ENCODE peak calls at places on chromosomes 16 and 17, in four cellular contexts. G is SK-N-SH, E is K562, R is tibial artery. I is an unnamed sample.

GRCh38 chr17:63441654-63442053 is 4.5 kb downstream of the CYB561 start:
- DNase-seq in R (no peak), G (no peak), E (no peak), I (no peak)

GRCh38 chr17:43877031-43877430 is 30.1 kb downstream of the CD300LG start:
- DNase-seq in R (no peak), G (no peak), E (no peak), I (peak; percentile 44)

GRCh38 chr17:49703557-49704277 is 4.0 kb downstream of the SLC35B1 start:
- DNase-seq in G (no peak), E (peak; percentile 24), R (no peak), I (peak; percentile 63)

GRCh38 chr16:30179195-30179594 is 4.2 kb upstream of the CORO1A start:
- DNase-seq in E (no peak), R (no peak), G (no peak), I (no peak)

GRCh38 chr17:32226881-32227280 is 38.8 kb upstream of the RHBDL3 start:
- DNase-seq in G (no peak), E (no peak), R (no peak), I (peak; percentile 18)

GRCh38 chr16:1691276-1691675 is 13.2 kb downstream of the JPT2 start:
- DNase-seq in E (no peak), G (no peak), R (no peak), I (peak; percentile 35)

GRCh38 chr16:47061204-47061603 is 82.5 kb downstream of the NETO2 start:
- DNase-seq in E (no peak), R (peak; percentile 32), G (no peak), I (no peak)

GRCh38 chr16:29777576-29778360 is at the start of gene ZG16:
- DNase-seq in R (no peak), G (no peak), E (no peak), I (no peak)

GRCh38 chr16:272633-273546 is 2.9 kb downstream of the RGS11 start:
- DNase-seq in R (no peak), G (no peak), E (no peak), I (no peak)

DNA sequence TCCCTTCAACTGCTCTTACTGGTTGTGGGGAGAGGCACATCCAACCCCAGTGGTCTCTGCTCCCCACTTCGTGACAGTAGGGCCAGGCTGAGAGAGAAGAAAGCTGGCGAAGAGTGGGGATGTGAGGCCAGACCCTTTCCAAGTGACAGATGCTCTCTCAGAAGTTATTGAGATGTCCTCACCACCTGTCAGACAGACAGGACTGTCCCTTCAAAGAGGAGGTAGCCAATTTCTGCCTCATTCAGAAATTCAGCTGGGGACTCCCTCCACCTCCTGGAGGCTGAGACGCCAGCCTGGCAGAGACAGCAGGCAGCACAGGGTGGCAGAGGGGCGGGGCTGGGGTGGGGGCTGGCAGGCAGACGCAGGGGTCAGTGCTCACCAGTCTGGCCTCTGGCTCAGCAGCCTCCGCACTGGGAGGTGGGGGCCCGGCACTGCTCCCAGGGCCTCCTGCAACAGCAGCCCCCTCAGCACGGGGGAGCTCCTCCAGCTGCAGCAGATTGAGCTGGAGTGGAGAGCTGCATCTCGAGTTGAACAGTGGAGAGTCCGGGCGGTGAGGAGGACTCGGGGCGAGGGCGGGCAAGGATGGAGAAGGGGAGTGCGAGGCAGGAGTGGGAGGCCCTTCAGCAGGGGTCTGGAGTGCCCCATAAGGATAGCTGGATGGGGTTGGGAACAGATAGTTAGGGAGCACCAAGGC is 9.2 kb downstream of the PER1 start:
- DNase-seq in G (no peak), E (no peak), R (no peak), I (no peak)
- H3K4me3 ChIP-seq in G (no peak overlapping the region), E (no peak overlapping the region), R (no peak overlapping the region), I (no peak overlapping the region)

GRCh38 chr17:58504826-58505351 is 9.5 kb downstream of the MTMR4 start:
- DNase-seq in G (no peak), E (no peak), R (no peak), I (no peak)
- H3K36me3 ChIP-seq in G (peaks cover 78% of the 10 kb centered on the region), E (peaks cover 90% of the 10 kb centered on the region), R (peaks cover 93% of the 10 kb centered on the region), I (peaks cover 46% of the 10 kb centered on the region)

GRCh38 chr17:72887322-72887721 is 205.2 kb downstream of the SLC39A11 start:
- DNase-seq in R (no peak), E (no peak), G (no peak), I (no peak)
- H3K4me3 ChIP-seq in R (no peak overlapping the region), E (no peak overlapping the region), G (no peak overlapping the region), I (no peak overlapping the region)

DNA sequence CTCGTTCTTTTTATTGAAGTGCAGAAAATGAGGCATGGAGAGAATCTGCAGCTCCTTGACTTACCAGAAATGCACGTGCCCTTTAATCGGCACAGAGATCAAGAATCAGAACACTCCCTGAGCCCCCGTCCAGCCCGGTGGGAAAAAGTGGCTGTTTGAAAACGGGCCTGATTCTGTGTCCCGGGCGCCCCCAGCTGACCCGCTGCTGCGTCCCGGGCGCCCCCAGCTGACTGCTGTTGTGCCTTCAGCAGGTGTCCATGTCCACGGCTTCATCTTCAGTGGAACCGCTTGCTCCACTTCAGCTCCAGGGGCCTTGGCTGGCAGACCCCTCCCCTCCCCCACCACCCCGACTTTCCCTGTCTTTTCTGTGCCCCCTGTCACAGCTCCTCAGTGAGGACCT is 47.8 kb downstream of the FOXK2 start:
- DNase-seq in G (peak; percentile 18), R (no peak), E (no peak), I (no peak)
- H3K36me3 ChIP-seq in G (peaks cover 44% of the 10 kb centered on the region), R (peaks cover 33% of the 10 kb centered on the region), E (peaks cover 86% of the 10 kb centered on the region), I (peaks cover 31% of the 10 kb centered on the region)

GRCh38 chr16:31530405-31530804 is 2.7 kb downstream of the AHSP start:
- DNase-seq in E (no peak), G (no peak), R (no peak), I (no peak)
- H3K4me3 ChIP-seq in E (no peak overlapping the region), G (no peak overlapping the region), R (no peak overlapping the region), I (no peak overlapping the region)

GRCh38 chr16:88601313-88602036 is 31.3 kb downstream of the ZC3H18 start:
- DNase-seq in E (no peak), G (no peak), R (no peak), I (no peak)

GRCh38 chr16:88599825-88600538 is 29.8 kb downstream of the ZC3H18 start:
- DNase-seq in G (no peak), E (no peak), R (no peak), I (no peak)

GRCh38 chr16:88599092-88599733 is 29.0 kb downstream of the ZC3H18 start:
- DNase-seq in E (no peak), G (no peak), R (peak; percentile 90), I (no peak)

GRCh38 chr16:88602091-88602490 is 31.9 kb downstream of the ZC3H18 start:
- DNase-seq in G (no peak), R (no peak), E (no peak), I (no peak)

DNA sequence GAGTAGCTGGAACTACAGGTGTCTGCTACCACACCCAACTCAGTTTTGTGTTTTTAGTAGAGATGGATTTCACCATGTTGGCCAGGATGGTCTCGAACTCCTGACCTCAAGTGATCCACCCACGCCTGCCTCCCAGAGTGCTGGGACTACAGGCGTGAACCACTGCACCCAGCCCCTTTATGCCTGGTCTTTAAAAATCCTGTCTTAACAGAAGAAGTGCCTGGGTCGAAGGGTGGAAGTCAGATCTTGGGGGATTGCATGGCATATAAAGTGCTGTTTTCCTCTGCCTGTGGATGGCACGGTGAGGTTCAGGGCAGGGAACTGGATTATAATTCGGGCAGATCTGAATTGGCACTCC is 30.3 kb downstream of the ZC3H18 start:
- DNase-seq in R (no peak), G (no peak), E (no peak), I (no peak)
- H3K36me3 ChIP-seq in R (peaks cover 65% of the 10 kb centered on the region), G (peaks cover 49% of the 10 kb centered on the region), E (peaks cover 80% of the 10 kb centered on the region), I (peaks cover 18% of the 10 kb centered on the region)

GRCh38 chr17:81119223-81120148 is 45.8 kb upstream of the PVALEF start:
- DNase-seq in R (no peak), E (peak; percentile 99), G (peak; percentile 96), I (peak; percentile 100)

GRCh38 chr17:81117672-81118198 is 47.6 kb upstream of the PVALEF start:
- DNase-seq in R (no peak), E (no peak), G (no peak), I (no peak)

GRCh38 chr17:81120149-81120484 is 45.2 kb upstream of the PVALEF start:
- DNase-seq in R (no peak), G (no peak), E (no peak), I (no peak)

GRCh38 chr17:81116704-81117103 is 48.6 kb upstream of the PVALEF start:
- DNase-seq in E (no peak), G (no peak), R (no peak), I (peak; percentile 69)

DNA sequence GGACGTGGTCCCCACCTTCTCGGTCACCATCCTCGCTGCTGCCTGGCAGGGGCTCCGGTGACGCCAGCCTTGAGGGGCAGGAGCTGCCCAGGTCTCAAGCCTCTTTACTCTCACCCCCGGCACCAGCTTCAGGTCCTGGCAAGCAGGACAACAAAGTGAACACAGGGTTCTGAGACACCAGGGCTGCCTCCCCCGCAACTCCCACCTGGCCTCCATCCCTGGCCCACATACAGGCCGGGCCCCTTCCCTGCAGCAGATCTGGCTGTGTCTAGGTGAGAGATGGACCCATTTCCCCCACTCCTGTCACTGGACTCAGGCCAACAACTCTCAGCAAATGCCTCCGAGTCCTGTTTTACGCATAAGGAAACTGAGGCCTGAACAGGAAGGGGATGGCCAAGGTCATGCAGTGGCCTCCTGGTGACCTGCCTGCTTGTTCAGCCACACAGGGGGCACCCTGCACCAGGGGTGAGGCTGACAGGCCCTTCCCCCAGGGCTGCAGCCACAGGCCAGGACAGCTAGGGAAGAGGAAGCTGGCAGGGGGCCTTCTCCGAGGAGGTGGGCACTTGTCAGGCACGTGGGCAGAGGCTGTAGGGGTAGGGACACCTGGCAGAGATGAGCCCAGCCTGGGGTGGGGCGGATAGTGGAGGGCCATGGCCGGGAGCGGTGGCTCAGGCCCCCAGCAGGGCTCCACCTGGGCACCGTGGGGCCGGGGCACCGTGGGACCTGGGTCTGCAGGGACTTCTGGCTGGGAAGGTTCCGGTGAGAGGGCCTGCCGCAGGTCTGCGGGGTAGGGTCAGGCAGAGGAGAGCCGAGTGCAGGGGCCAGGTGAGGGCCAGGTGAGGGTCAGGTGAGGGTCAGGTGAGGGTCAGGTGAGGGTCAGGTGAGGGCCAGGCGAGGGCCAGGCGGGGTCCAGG is 46.7 kb upstream of the PVALEF start:
- DNase-seq in R (no peak), E (no peak), G (no peak), I (peak; percentile 90)
- H3K4me3 ChIP-seq in R (peak overlapping the region; percentile 22), E (peak overlapping the region; percentile 52), G (no peak overlapping the region), I (peak overlapping the region; percentile 63)

DNA sequence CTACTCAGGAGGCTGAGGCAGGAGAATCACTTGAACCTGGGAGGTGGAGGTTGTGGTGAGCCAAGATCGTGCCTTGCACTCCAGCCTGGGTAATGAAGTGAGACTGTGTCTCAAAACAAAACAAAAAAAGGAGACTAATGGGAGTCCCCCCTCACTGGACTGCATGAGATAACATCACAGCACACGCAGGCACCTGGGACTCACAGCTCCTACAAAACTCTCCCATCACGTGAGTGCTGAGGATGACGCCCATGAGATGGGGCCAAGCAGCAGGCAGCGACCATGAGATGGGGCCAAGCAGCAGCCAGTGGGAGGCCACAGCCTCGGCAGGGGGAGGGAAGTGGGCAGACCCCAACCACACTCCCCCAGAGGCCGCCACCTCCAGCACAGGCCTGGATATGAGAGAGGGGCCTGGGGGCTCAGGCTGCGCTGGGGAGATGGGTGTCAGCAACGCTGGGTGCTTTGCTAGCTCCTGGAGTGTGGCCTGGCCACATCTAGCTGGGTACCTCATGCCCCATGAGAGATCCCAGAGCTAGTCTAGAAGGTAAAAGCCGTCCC is 15.4 kb downstream of the DNAAF8 start:
- DNase-seq in G (no peak), E (no peak), R (no peak), I (no peak)
- H3K36me3 ChIP-seq in G (peaks cover 35% of the 10 kb centered on the region), E (peaks cover 40% of the 10 kb centered on the region), R (peaks cover 49% of the 10 kb centered on the region), I (peaks cover 14% of the 10 kb centered on the region)

GRCh38 chr17:59369026-59369724 is 37.7 kb downstream of the YPEL2 start:
- DNase-seq in G (no peak), E (no peak), R (no peak), I (no peak)
- H3K4me3 ChIP-seq in G (no peak overlapping the region), E (no peak overlapping the region), R (no peak overlapping the region), I (no peak overlapping the region)

I was measured in H7.